ENCODE peak calls at places on chromosomes 13 and 19, in four cellular contexts. A is fibroblast of lung, V is heart right ventricle, H is AG04450. P is an unnamed sample.

GRCh38 chr19:10001899-10002298 is 8.4 kb downstream of the COL5A3 start:
- DNase-seq in A (no peak), V (peak; percentile 71), H (no peak), P (no peak)

GRCh38 chr19:7463575-7463974 is 25.3 kb downstream of the PEX11G start:
- DNase-seq in A (no peak), V (no peak), H (no peak), P (no peak)

GRCh38 chr19:55255618-55256423 is 3.0 kb downstream of the PPP6R1 start:
- DNase-seq in A (peak; percentile 39), V (no peak), H (no peak), P (no peak)

GRCh38 chr13:98327326-98328314 is 150.6 kb upstream of the RNF113B start:
- DNase-seq in A (peak; percentile 88), V (no peak), H (peak; percentile 18), P (no peak)

GRCh38 chr19:7083076-7083956 is 13.8 kb downstream of the ZNF557 start:
- DNase-seq in A (peak; percentile 39), V (no peak), H (no peak), P (no peak)

GRCh38 chr19:35332817-35333216 is 3.8 kb downstream of the CD22 start:
- DNase-seq in A (no peak), V (no peak), H (no peak), P (no peak)

GRCh38 chr19:38452430-38453366 is 19.2 kb downstream of the RYR1 start:
- DNase-seq in A (no peak), V (no peak), H (no peak), P (no peak)

GRCh38 chr19:13795595-13796300 is 505 bp downstream of the ZSWIM4 start:
- DNase-seq in A (peak; percentile 46), V (no peak), H (no peak), P (no peak)

GRCh38 chr13:111458001-111458531 is 137.6 kb downstream of the TEX29 start:
- DNase-seq in A (no peak), V (no peak), H (no peak), P (no peak)

GRCh38 chr13:100314132-100314910 is 225.4 kb downstream of the PCCA start:
- DNase-seq in A (no peak), V (no peak), H (no peak), P (no peak)

GRCh38 chr19:4390017-4390861 is 10.1 kb downstream of the SH3GL1 start:
- DNase-seq in A (peak; percentile 61), V (no peak), H (no peak), P (no peak)

GRCh38 chr19:4389511-4390016 is 10.8 kb downstream of the SH3GL1 start:
- DNase-seq in A (no peak), V (no peak), H (no peak), P (no peak)

GRCh38 chr19:4386038-4386782 is 14.1 kb downstream of the SH3GL1 start:
- DNase-seq in A (no peak), V (no peak), H (no peak), P (peak; percentile 50)

GRCh38 chr19:4389064-4389375 is 11.3 kb downstream of the SH3GL1 start:
- DNase-seq in A (no peak), V (no peak), H (no peak), P (no peak)

GRCh38 chr19:4388171-4389063 is 11.9 kb downstream of the SH3GL1 start:
- DNase-seq in A (no peak), V (no peak), H (no peak), P (no peak)
- H3K27ac ChIP-seq in A (no peak overlapping the region), V (peak overlapping the region; percentile 86), H (peak overlapping the region; percentile 11), P (peak overlapping the region; percentile 3)

DNA sequence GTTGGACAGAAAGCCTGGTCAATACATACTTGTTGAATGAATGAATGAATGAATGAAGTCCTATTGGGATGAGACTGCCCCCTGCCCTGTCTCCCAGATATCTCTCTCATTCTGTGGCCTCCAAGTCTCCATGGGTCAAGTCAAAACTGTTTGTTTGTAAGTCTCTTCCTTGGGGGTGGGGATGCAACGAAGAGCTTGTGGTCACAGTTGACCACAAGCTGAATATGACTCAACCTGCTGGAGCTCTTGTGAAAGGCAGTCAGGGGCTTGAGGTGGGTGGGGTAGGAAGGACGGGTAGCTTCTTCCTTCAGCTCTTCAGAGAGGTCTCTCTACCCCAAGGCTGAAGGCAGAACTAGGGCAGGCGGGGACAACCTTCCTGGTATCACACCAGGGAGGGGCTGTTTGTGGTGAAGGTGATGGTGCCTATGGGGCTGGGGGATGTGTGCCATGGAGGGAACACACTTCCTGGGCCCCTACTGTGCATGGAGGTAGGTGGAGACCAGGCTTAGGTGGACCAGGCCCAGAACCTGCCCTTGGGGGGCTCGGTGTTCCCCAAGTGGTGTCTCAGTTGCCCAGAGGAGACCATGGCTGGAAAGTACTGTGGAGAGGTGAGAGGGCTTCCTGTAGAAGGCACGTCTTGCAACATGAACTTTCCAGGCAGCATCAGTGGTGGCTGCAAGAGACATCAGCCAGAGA is 8.0 kb downstream of the MYO1F start:
- DNase-seq in A (peak; percentile 96), V (no peak), H (peak; percentile 90), P (no peak)
- H3K27ac ChIP-seq in A (no peak overlapping the region), V (peak overlapping the region; percentile 90), H (peak overlapping the region; percentile 31), P (no peak overlapping the region)

DNA sequence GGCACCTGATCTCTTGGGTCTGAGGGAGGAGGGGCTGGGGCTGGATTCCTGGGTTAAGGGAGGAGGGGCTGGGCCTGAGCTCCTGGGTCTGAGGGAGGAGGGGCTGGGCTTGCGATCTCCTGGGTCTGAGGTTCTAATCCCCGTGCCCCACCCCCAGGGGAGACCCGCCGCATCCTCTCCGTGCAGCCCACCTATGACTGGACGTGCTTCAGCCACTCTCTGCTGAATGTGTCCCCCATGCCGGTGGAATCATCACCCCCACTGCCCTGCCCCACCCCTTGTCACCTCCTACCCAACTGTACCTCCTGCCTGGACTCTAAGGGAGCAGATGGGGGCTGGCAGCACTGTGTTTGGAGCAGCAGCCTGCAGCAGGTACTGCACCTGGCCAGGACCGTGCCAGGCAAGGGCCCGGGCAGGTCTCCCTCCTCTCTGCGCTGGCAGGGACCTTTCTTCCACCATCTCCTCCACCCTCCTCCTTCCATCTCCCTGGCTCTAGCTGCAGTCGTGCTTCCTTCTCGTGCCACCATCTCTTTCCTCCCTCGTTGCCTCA is 27.1 kb downstream of the CNFN start:
- DNase-seq in A (no peak), V (no peak), H (no peak), P (no peak)
- H3K27ac ChIP-seq in A (no peak overlapping the region), V (no peak overlapping the region), H (no peak overlapping the region), P (peak overlapping the region; percentile 36)

GRCh38 chr19:18254546-18255500 is 19.4 kb downstream of the IQCN start:
- DNase-seq in A (no peak), V (no peak), H (no peak), P (no peak)
- H3K27ac ChIP-seq in A (no peak overlapping the region), V (no peak overlapping the region), H (no peak overlapping the region), P (no peak overlapping the region)

GRCh38 chr13:109160887-109161669 is 531.7 kb downstream of the MYO16 start:
- DNase-seq in A (no peak), V (no peak), H (no peak), P (no peak)

GRCh38 chr13:109158383-109158782 is 529.0 kb downstream of the MYO16 start:
- DNase-seq in A (no peak), V (no peak), H (no peak), P (no peak)

GRCh38 chr13:109159650-109160309 is 530.4 kb downstream of the MYO16 start:
- DNase-seq in A (no peak), V (no peak), H (no peak), P (no peak)

GRCh38 chr13:109162248-109163051 is 533.0 kb downstream of the MYO16 start:
- DNase-seq in A (no peak), V (no peak), H (no peak), P (no peak)

DNA sequence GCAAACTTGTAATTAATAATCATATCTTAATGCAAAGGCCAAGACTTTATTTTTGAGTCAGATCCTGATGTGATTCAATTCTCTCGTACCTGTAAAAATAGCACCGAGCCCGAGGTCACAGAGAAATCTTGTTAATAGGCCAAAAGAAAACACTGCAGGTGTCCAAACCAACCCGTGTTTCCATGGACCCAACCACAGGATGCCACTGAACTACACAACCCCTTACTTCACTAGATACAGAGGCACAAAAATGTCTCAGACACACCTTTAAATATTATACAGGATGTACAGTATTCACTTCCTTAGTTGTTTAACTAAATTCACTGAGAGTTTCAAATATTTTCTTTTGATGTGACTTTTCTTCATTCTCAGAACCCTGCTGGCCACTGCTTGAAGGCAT is 530.9 kb downstream of the MYO16 start:
- DNase-seq in A (no peak), V (no peak), H (no peak), P (no peak)
- H3K27ac ChIP-seq in A (no peak overlapping the region), V (no peak overlapping the region), H (no peak overlapping the region), P (no peak overlapping the region)

DNA sequence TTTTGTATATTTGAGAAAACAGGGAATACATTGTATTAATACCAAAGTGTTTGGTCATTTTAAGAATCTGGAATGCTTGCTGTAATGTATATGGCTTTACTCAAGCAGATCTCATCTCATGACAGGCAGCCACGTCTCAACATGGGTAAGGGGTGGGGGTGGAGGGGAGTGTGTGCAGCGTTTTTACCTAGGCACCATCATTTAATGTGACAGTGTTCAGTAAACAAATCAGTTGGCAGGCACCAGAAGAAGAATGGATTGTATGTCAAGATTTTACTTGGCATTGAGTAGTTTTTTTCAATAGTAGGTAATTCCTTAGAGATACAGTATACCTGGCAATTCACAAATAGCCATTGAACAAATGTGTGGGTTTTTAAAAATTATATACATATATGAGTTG is 17.2 kb downstream of the KLF5 start:
- DNase-seq in A (no peak), V (no peak), H (no peak), P (no peak)
- H3K27ac ChIP-seq in A (no peak overlapping the region), V (no peak overlapping the region), H (no peak overlapping the region), P (no peak overlapping the region)

DNA sequence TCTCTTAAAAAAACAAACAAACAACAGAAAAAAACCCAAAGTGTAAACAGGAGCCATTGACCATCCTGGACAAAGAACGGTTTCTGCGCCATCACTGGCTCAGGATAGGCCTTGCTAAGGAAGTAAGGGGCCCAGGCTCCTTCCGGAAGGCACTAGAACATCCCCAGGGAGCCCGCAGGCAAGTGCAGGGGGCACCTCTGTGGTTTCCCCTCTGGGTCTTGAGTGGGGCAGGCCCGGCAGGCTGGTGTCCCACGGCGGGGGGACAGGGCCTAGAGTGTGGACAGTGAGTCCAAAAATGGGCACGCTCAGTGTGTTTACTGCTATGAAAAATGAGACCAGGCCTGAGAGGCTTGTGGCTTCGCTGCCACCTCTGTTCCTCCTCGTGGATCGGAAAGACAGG is 14.8 kb upstream of the RANBP3 start:
- DNase-seq in A (no peak), V (no peak), H (no peak), P (no peak)
- H3K27ac ChIP-seq in A (no peak overlapping the region), V (no peak overlapping the region), H (no peak overlapping the region), P (no peak overlapping the region)

GRCh38 chr13:50129065-50129922 is 114.0 kb downstream of the KCNRG start:
- DNase-seq in A (no peak), V (no peak), H (no peak), P (no peak)
- H3K27ac ChIP-seq in A (peak overlapping the region; percentile 67), V (peak overlapping the region; percentile 81), H (no peak overlapping the region), P (no peak overlapping the region)

GRCh38 chr13:110129076-110129475 is 177.9 kb downstream of the COL4A1 start:
- DNase-seq in A (no peak), V (no peak), H (no peak), P (no peak)
- H3K27ac ChIP-seq in A (no peak overlapping the region), V (no peak overlapping the region), H (no peak overlapping the region), P (no peak overlapping the region)

GRCh38 chr19:4326837-4327251 is 11.8 kb downstream of the STAP2 start:
- DNase-seq in A (no peak), V (no peak), H (no peak), P (no peak)
- H3K27ac ChIP-seq in A (no peak overlapping the region), V (no peak overlapping the region), H (no peak overlapping the region), P (no peak overlapping the region)

P was measured in caudate nucleus.